ENCODE peak calls at places on chromosome 14, in nine cellular contexts. One of them, this sample, is unnamed.

GRCh38 chr14:89078021-89078676 is 253.7 kb downstream of the TTC8 start:
- DNase-seq in H4: no peak
- DNase-seq in stimulated activated CD4-positive, alpha-beta T cell treated with anti-CD3 and anti-CD28 coated beads, Interleukin-15, amount 100 ng/mL, for 1 hour: no peak
- DNase-seq in transverse colon: no peak
- DNase-seq in NCI-H2107: no peak
- DNase-seq in cerebellar cortex: no peak
- DNase-seq in uterus: no peak
- DNase-seq in dermis microvascular lymphatic vessel endothelial cell: no peak
- DNase-seq in A172: no peak
- DNase-seq in this sample: no peak

GRCh38 chr14:61585598-61586538 is 109.4 kb upstream of the HIF1A start:
- DNase-seq in transverse colon: peak; percentile 58
- DNase-seq in NCI-H2107: no peak
- DNase-seq in H4: peak; percentile 64
- DNase-seq in dermis microvascular lymphatic vessel endothelial cell: no peak
- DNase-seq in A172: no peak
- DNase-seq in uterus: peak; percentile 77
- DNase-seq in stimulated activated CD4-positive, alpha-beta T cell treated with anti-CD3 and anti-CD28 coated beads, Interleukin-15, amount 100 ng/mL, for 1 hour: no peak
- DNase-seq in cerebellar cortex: no peak
- DNase-seq in this sample: peak; percentile 79

GRCh38 chr14:33098016-33098415 is 159.3 kb downstream of the NPAS3 start:
- DNase-seq in dermis microvascular lymphatic vessel endothelial cell: no peak
- DNase-seq in transverse colon: no peak
- DNase-seq in stimulated activated CD4-positive, alpha-beta T cell treated with anti-CD3 and anti-CD28 coated beads, Interleukin-15, amount 100 ng/mL, for 1 hour: no peak
- DNase-seq in H4: no peak
- DNase-seq in uterus: no peak
- DNase-seq in NCI-H2107: no peak
- DNase-seq in cerebellar cortex: no peak
- DNase-seq in A172: no peak
- DNase-seq in this sample: no peak

GRCh38 chr14:72916174-72916573 is 10.1 kb upstream of the DCAF4 start:
- DNase-seq in stimulated activated CD4-positive, alpha-beta T cell treated with anti-CD3 and anti-CD28 coated beads, Interleukin-15, amount 100 ng/mL, for 1 hour: no peak
- DNase-seq in dermis microvascular lymphatic vessel endothelial cell: no peak
- DNase-seq in cerebellar cortex: no peak
- DNase-seq in H4: peak; percentile 81
- DNase-seq in A172: peak; percentile 70
- DNase-seq in transverse colon: no peak
- DNase-seq in NCI-H2107: no peak
- DNase-seq in uterus: no peak
- DNase-seq in this sample: no peak

GRCh38 chr14:63666326-63666725 is 24.7 kb upstream of the WDR89 start:
- DNase-seq in A172: no peak
- DNase-seq in cerebellar cortex: no peak
- DNase-seq in stimulated activated CD4-positive, alpha-beta T cell treated with anti-CD3 and anti-CD28 coated beads, Interleukin-15, amount 100 ng/mL, for 1 hour: no peak
- DNase-seq in dermis microvascular lymphatic vessel endothelial cell: no peak
- DNase-seq in uterus: no peak
- DNase-seq in NCI-H2107: no peak
- DNase-seq in H4: no peak
- DNase-seq in transverse colon: no peak
- DNase-seq in this sample: no peak

GRCh38 chr14:21267431-21267845 is 1.8 kb downstream of the HNRNPC start:
- DNase-seq in stimulated activated CD4-positive, alpha-beta T cell treated with anti-CD3 and anti-CD28 coated beads, Interleukin-15, amount 100 ng/mL, for 1 hour: no peak
- DNase-seq in A172: no peak
- DNase-seq in uterus: no peak
- DNase-seq in cerebellar cortex: no peak
- DNase-seq in H4: no peak
- DNase-seq in NCI-H2107: no peak
- DNase-seq in dermis microvascular lymphatic vessel endothelial cell: no peak
- DNase-seq in transverse colon: no peak
- DNase-seq in this sample: no peak

GRCh38 chr14:31420013-31420318 is 384 bp downstream of the HEATR5A start:
- DNase-seq in transverse colon: peak; percentile 84
- DNase-seq in stimulated activated CD4-positive, alpha-beta T cell treated with anti-CD3 and anti-CD28 coated beads, Interleukin-15, amount 100 ng/mL, for 1 hour: peak; percentile 3
- DNase-seq in dermis microvascular lymphatic vessel endothelial cell: peak; percentile 6
- DNase-seq in H4: no peak
- DNase-seq in uterus: no peak
- DNase-seq in NCI-H2107: no peak
- DNase-seq in cerebellar cortex: peak; percentile 46
- DNase-seq in A172: no peak
- DNase-seq in this sample: peak; percentile 74

GRCh38 chr14:88198441-88198840 is 124.6 kb downstream of the KCNK10 start:
- DNase-seq in transverse colon: no peak
- DNase-seq in stimulated activated CD4-positive, alpha-beta T cell treated with anti-CD3 and anti-CD28 coated beads, Interleukin-15, amount 100 ng/mL, for 1 hour: no peak
- DNase-seq in cerebellar cortex: no peak
- DNase-seq in H4: no peak
- DNase-seq in dermis microvascular lymphatic vessel endothelial cell: no peak
- DNase-seq in NCI-H2107: peak; percentile 55
- DNase-seq in uterus: no peak
- DNase-seq in A172: no peak
- DNase-seq in this sample: no peak

GRCh38 chr14:54642950-54643695 is 76.2 kb downstream of the SAMD4A start:
- DNase-seq in stimulated activated CD4-positive, alpha-beta T cell treated with anti-CD3 and anti-CD28 coated beads, Interleukin-15, amount 100 ng/mL, for 1 hour: no peak
- DNase-seq in cerebellar cortex: peak; percentile 54
- DNase-seq in transverse colon: no peak
- DNase-seq in dermis microvascular lymphatic vessel endothelial cell: no peak
- DNase-seq in uterus: no peak
- DNase-seq in H4: no peak
- DNase-seq in NCI-H2107: no peak
- DNase-seq in A172: peak; percentile 23
- DNase-seq in this sample: no peak

GRCh38 chr14:35821546-35822411 is 4.4 kb upstream of the BRMS1L start:
- DNase-seq in cerebellar cortex: peak; percentile 36
- DNase-seq in dermis microvascular lymphatic vessel endothelial cell: no peak
- DNase-seq in uterus: no peak
- DNase-seq in A172: no peak
- DNase-seq in H4: peak; percentile 48
- DNase-seq in NCI-H2107: no peak
- DNase-seq in transverse colon: no peak
- DNase-seq in stimulated activated CD4-positive, alpha-beta T cell treated with anti-CD3 and anti-CD28 coated beads, Interleukin-15, amount 100 ng/mL, for 1 hour: no peak
- DNase-seq in this sample: no peak

GRCh38 chr14:97838986-97839385 is 1041.8 kb downstream of the VRK1 start:
- DNase-seq in NCI-H2107: no peak
- DNase-seq in stimulated activated CD4-positive, alpha-beta T cell treated with anti-CD3 and anti-CD28 coated beads, Interleukin-15, amount 100 ng/mL, for 1 hour: no peak
- DNase-seq in A172: no peak
- DNase-seq in dermis microvascular lymphatic vessel endothelial cell: no peak
- DNase-seq in H4: no peak
- DNase-seq in cerebellar cortex: peak; percentile 5
- DNase-seq in transverse colon: no peak
- DNase-seq in uterus: no peak
- DNase-seq in this sample: no peak

GRCh38 chr14:90572461-90573150 is 175.8 kb downstream of the CALM1 start:
- DNase-seq in A172: no peak
- DNase-seq in cerebellar cortex: no peak
- DNase-seq in NCI-H2107: no peak
- DNase-seq in dermis microvascular lymphatic vessel endothelial cell: no peak
- DNase-seq in stimulated activated CD4-positive, alpha-beta T cell treated with anti-CD3 and anti-CD28 coated beads, Interleukin-15, amount 100 ng/mL, for 1 hour: no peak
- DNase-seq in H4: no peak
- DNase-seq in uterus: no peak
- DNase-seq in transverse colon: no peak
- DNase-seq in this sample: no peak

GRCh38 chr14:55382483-55382882 is 29.1 kb downstream of the ATG14 start:
- DNase-seq in cerebellar cortex: no peak
- DNase-seq in NCI-H2107: no peak
- DNase-seq in transverse colon: no peak
- DNase-seq in A172: peak; percentile 9
- DNase-seq in H4: peak; percentile 19
- DNase-seq in dermis microvascular lymphatic vessel endothelial cell: no peak
- DNase-seq in stimulated activated CD4-positive, alpha-beta T cell treated with anti-CD3 and anti-CD28 coated beads, Interleukin-15, amount 100 ng/mL, for 1 hour: no peak
- DNase-seq in uterus: no peak
- DNase-seq in this sample: no peak

GRCh38 chr14:68247867-68248266 is 428.3 kb downstream of the RAD51B start:
- DNase-seq in transverse colon: no peak
- DNase-seq in A172: no peak
- DNase-seq in NCI-H2107: no peak
- DNase-seq in cerebellar cortex: no peak
- DNase-seq in uterus: peak; percentile 70
- DNase-seq in stimulated activated CD4-positive, alpha-beta T cell treated with anti-CD3 and anti-CD28 coated beads, Interleukin-15, amount 100 ng/mL, for 1 hour: no peak
- DNase-seq in dermis microvascular lymphatic vessel endothelial cell: no peak
- DNase-seq in H4: no peak
- DNase-seq in this sample: no peak

GRCh38 chr14:59154383-59154782 is 34.1 kb upstream of the DAAM1 start:
- DNase-seq in stimulated activated CD4-positive, alpha-beta T cell treated with anti-CD3 and anti-CD28 coated beads, Interleukin-15, amount 100 ng/mL, for 1 hour: no peak
- DNase-seq in NCI-H2107: no peak
- DNase-seq in cerebellar cortex: no peak
- DNase-seq in A172: no peak
- DNase-seq in H4: no peak
- DNase-seq in dermis microvascular lymphatic vessel endothelial cell: peak; percentile 17
- DNase-seq in transverse colon: no peak
- DNase-seq in uterus: no peak
- DNase-seq in this sample: no peak

GRCh38 chr14:93047661-93048060 is 68.1 kb downstream of the ITPK1 start:
- DNase-seq in A172: no peak
- DNase-seq in NCI-H2107: no peak
- DNase-seq in H4: no peak
- DNase-seq in transverse colon: no peak
- DNase-seq in dermis microvascular lymphatic vessel endothelial cell: peak; percentile 20
- DNase-seq in cerebellar cortex: no peak
- DNase-seq in stimulated activated CD4-positive, alpha-beta T cell treated with anti-CD3 and anti-CD28 coated beads, Interleukin-15, amount 100 ng/mL, for 1 hour: no peak
- DNase-seq in uterus: no peak
- DNase-seq in this sample: no peak

GRCh38 chr14:28879571-28879970 is 113.0 kb downstream of the FOXG1 start:
- DNase-seq in cerebellar cortex: no peak
- DNase-seq in dermis microvascular lymphatic vessel endothelial cell: no peak
- DNase-seq in stimulated activated CD4-positive, alpha-beta T cell treated with anti-CD3 and anti-CD28 coated beads, Interleukin-15, amount 100 ng/mL, for 1 hour: no peak
- DNase-seq in H4: no peak
- DNase-seq in NCI-H2107: peak; percentile 33
- DNase-seq in uterus: no peak
- DNase-seq in transverse colon: no peak
- DNase-seq in A172: no peak
- DNase-seq in this sample: no peak

GRCh38 chr14:94059998-94060397 is 21.0 kb downstream of the DDX24 start:
- DNase-seq in H4: no peak
- DNase-seq in transverse colon: no peak
- DNase-seq in uterus: no peak
- DNase-seq in dermis microvascular lymphatic vessel endothelial cell: no peak
- DNase-seq in NCI-H2107: no peak
- DNase-seq in cerebellar cortex: no peak
- DNase-seq in A172: no peak
- DNase-seq in stimulated activated CD4-positive, alpha-beta T cell treated with anti-CD3 and anti-CD28 coated beads, Interleukin-15, amount 100 ng/mL, for 1 hour: no peak
- DNase-seq in this sample: no peak

GRCh38 chr14:42113358-42114070 is 506.8 kb downstream of the LRFN5 start:
- DNase-seq in stimulated activated CD4-positive, alpha-beta T cell treated with anti-CD3 and anti-CD28 coated beads, Interleukin-15, amount 100 ng/mL, for 1 hour: no peak
- DNase-seq in cerebellar cortex: no peak
- DNase-seq in H4: no peak
- DNase-seq in A172: no peak
- DNase-seq in NCI-H2107: no peak
- DNase-seq in dermis microvascular lymphatic vessel endothelial cell: no peak
- DNase-seq in uterus: no peak
- DNase-seq in transverse colon: no peak
- DNase-seq in this sample: no peak

GRCh38 chr14:67571275-67571990 is 28.6 kb downstream of the PIGH start:
- DNase-seq in A172: peak; percentile 18
- DNase-seq in stimulated activated CD4-positive, alpha-beta T cell treated with anti-CD3 and anti-CD28 coated beads, Interleukin-15, amount 100 ng/mL, for 1 hour: peak; percentile 50
- DNase-seq in dermis microvascular lymphatic vessel endothelial cell: peak; percentile 36
- DNase-seq in cerebellar cortex: peak; percentile 74
- DNase-seq in uterus: peak; percentile 43
- DNase-seq in NCI-H2107: peak; percentile 73
- DNase-seq in transverse colon: peak; percentile 70
- DNase-seq in H4: peak; percentile 45
- DNase-seq in this sample: peak; percentile 81